ENCODE peak calls at places on chromosomes 7 and 10, in ten cellular contexts. T is A549, A is transverse colon, Q is H1, B is sigmoid colon, W is HepG2, Z is spleen, J is heart left ventricle, H is adrenal gland, V is K562. L is an unnamed sample.

GRCh38 chr7:39609084-39609461 is 14.3 kb upstream of the RALA start:
- DNase-seq in T (no peak), A (no peak), Q (no peak), B (no peak), W (no peak), Z (no peak), J (peak; percentile 20), H (no peak), V (no peak), L (no peak)

GRCh38 chr7:44400033-44400511 is 74.7 kb upstream of the CAMK2B start:
- DNase-seq in T (no peak), A (no peak), Q (no peak), B (no peak), W (no peak), Z (no peak), J (no peak), H (no peak), V (no peak), L (no peak)

GRCh38 chr10:17431871-17432311 is 22.5 kb downstream of the ST8SIA6 start:
- DNase-seq in T (no peak), A (no peak), Q (peak; percentile 7), B (no peak), W (no peak), Z (no peak), J (no peak), H (no peak), V (no peak), L (no peak)

GRCh38 chr10:51302316-51302715 is 228.0 kb downstream of the PRKG1 start:
- DNase-seq in T (no peak), A (no peak), Q (no peak), B (no peak), W (no peak), Z (no peak), J (no peak), H (no peak), V (no peak), L (no peak)

GRCh38 chr7:73647725-73648592 is 19.7 kb upstream of the VPS37D start:
- DNase-seq in T (no peak), A (peak; percentile 83), Q (peak; percentile 76), B (no peak), W (peak; percentile 41), Z (peak; percentile 76), J (no peak), H (no peak), V (peak; percentile 80), L (no peak)

GRCh38 chr7:133434246-133434865 is 181.5 kb downstream of the EXOC4 start:
- DNase-seq in T (peak; percentile 7), A (no peak), Q (no peak), B (no peak), W (peak; percentile 24), Z (no peak), J (no peak), H (no peak), V (peak; percentile 39), L (no peak)

GRCh38 chr10:54958844-54959243 is 157.8 kb upstream of the PCDH15 start:
- DNase-seq in T (no peak), A (no peak), Q (no peak), B (no peak), W (no peak), Z (no peak), J (no peak), H (no peak), V (no peak), L (no peak)

GRCh38 chr10:11489591-11489990 is 121.9 kb downstream of the USP6NL start:
- DNase-seq in T (no peak), A (no peak), Q (no peak), B (no peak), W (no peak), Z (no peak), J (no peak), H (no peak), V (no peak), L (no peak)

GRCh38 chr7:87219545-87220025 is at the start of gene TMEM243:
- DNase-seq in T (peak; percentile 51), A (peak; percentile 86), Q (peak; percentile 73), B (peak; percentile 86), W (peak; percentile 31), Z (peak; percentile 98), J (peak; percentile 83), H (peak; percentile 79), V (peak; percentile 62), L (peak; percentile 73)

GRCh38 chr7:26195867-26196266 is 4.7 kb downstream of the HNRNPA2B1 start:
- DNase-seq in T (no peak), A (no peak), Q (no peak), B (no peak), W (no peak), Z (no peak), J (no peak), H (no peak), V (no peak), L (no peak)

DNA sequence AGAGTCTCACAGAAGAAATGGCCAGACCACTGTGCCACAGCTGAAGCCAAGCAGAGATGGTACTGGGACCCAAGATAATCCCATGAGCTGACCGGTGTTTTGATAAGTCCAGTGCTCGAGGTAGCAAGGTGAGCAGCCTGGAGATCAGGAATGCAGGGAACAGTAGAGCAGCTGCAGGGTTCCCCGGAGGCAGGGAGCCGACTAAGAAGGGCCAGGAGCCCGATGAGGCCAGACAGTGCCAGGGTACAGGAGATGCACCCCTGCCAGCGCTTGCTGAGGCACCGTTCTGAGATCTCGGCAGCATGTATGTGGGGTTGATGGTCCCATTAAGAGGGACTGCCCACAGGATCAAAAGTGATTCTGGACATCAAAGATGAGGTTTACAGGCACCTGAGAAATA is 47.1 kb downstream of the VSTM4 start:
- DNase-seq in T (no peak), A (no peak), Q (peak; percentile 20), B (no peak), W (no peak), Z (peak; percentile 18), J (no peak), H (no peak), V (no peak), L (no peak)
- TF ChIP-seq POLR2A in T (no peak), A (no peak), Q (no peak), B (no peak), W (no peak), Z (no peak), J (no peak), H (no peak), V (no peak), L (no peak)

GRCh38 chr7:42431873-42432272 is 194.9 kb upstream of the GLI3 start:
- DNase-seq in T (no peak), A (no peak), Q (no peak), B (no peak), W (no peak), Z (no peak), J (no peak), H (no peak), V (no peak), L (no peak)
- H3K4me3 ChIP-seq in T (no peak overlapping the region), A (no peak overlapping the region), Q (no peak overlapping the region), B (no peak overlapping the region), W (no peak overlapping the region), Z (no peak overlapping the region), J (no peak overlapping the region), H (no peak overlapping the region), V (no peak overlapping the region), L (no peak overlapping the region)

GRCh38 chr10:102713814-102714620 is at the start of gene ARL3:
- DNase-seq in T (peak; percentile 97), A (peak; percentile 98), Q (peak; percentile 97), B (peak; percentile 99), W (peak; percentile 95), Z (peak; percentile 100), J (peak; percentile 97), H (peak; percentile 98), V (peak; percentile 93), L (peak; percentile 98)
- TF ChIP-seq POLR2A in T (no peak), A (peak; percentile 56), Q (no peak), B (peak; percentile 55), W (peak; percentile 45), Z (no peak), J (no peak), H (peak; percentile 34), V (no peak), L (peak; percentile 77)

DNA sequence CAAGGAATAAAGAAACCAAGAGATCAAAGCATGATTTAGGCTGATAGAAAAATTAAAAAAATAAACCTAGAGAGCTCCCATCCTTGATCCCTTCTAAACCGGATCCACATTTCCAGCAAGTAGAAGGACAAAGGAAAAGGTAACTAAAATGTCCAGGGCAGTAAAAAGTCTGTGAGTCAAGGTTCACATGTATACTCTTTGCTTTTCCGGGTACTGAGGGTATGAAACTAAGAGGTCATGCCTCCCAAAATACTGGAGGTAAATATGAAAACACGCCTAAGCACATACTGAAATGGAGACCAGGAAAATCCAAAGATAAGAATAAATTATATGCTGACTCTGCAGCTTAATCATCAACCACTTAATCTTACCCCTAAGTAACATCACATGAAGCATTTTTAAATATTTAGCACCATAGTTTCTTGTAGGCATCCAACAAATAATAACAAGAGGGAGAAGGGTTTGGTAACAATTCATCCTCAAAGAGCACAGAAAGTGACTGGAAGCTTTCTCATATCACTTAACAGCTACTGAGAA is 35.4 kb downstream of the JAZF1 start:
- DNase-seq in T (no peak), A (no peak), Q (no peak), B (no peak), W (no peak), Z (no peak), J (no peak), H (no peak), V (no peak), L (no peak)
- H3K4me3 ChIP-seq in T (no peak overlapping the region), A (no peak overlapping the region), Q (no peak overlapping the region), B (no peak overlapping the region), W (no peak overlapping the region), Z (no peak overlapping the region), J (no peak overlapping the region), H (no peak overlapping the region), V (no peak overlapping the region), L (no peak overlapping the region)

DNA sequence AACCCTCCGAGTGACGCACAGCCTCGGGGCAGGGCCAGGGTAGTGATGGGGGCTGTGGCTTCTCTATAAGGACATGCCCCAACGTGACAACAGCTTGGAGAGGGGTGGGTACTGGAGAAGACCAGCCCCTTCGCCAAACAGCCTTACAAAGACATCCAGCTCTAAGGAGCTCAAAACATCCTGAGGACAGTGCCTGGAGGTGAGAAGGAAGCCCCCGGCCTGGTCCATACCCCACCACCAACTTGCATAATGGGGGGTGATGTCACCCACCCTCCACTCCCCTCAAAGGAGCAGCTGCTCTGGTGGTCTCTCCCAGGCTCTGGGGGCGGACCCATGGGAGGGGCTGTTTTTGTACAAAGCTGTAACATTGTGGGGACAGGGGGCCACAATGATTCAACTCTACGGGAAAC is 15.1 kb downstream of the PRSS2 start:
- DNase-seq in T (no peak), A (peak; percentile 37), Q (no peak), B (peak; percentile 25), W (no peak), Z (peak; percentile 86), J (no peak), H (no peak), V (no peak), L (no peak)
- TF ChIP-seq POLR2A in T (no peak), A (peak; percentile 49), Q (no peak), B (no peak), W (no peak), Z (no peak), J (no peak), H (no peak), V (no peak), L (no peak)

L was measured in uterus.